ENCODE peak calls at places on chromosomes 2 and 18, in four cellular contexts. T is right lobe of liver, F is IMR-90, H is prostate gland. S is an unnamed sample.

GRCh38 chr18:62959481-62959880 is 244.1 kb downstream of the PHLPP1 start:
- DNase-seq in F (peak), T (no peak), H (no peak), S (no peak)

GRCh38 chr2:108612153-108612513 is 77.9 kb downstream of the LIMS1 start:
- DNase-seq in T (no peak), H (no peak), F (peak), S (no peak)

GRCh38 chr2:46942143-46942526 is 26.5 kb upstream of the MCFD2 start:
- DNase-seq in T (peak), F (no peak), H (peak), S (peak)

GRCh38 chr18:31587538-31587937 is 4.1 kb upstream of the TTR start:
- DNase-seq in F (peak), H (no peak), T (no peak), S (no peak)

GRCh38 chr18:48878471-48878870 is 72.3 kb downstream of the SMAD7 start:
- DNase-seq in F (no peak), H (no peak), T (no peak), S (no peak)

GRCh38 chr2:96146881-96147592 is 1.8 kb upstream of the DUSP2 start:
- DNase-seq in H (no peak), F (no peak), T (peak), S (no peak)

GRCh38 chr2:7927694-7928093 is 754.2 kb upstream of the ID2 start:
- DNase-seq in H (no peak), T (no peak), F (no peak), S (no peak)

GRCh38 chr2:648476-649424 is 28.5 kb downstream of the TMEM18 start:
- DNase-seq in H (no peak), T (no peak), F (no peak), S (no peak)

GRCh38 chr18:25345432-25345831 is 6.5 kb downstream of the ZNF521 start:
- DNase-seq in T (no peak), F (peak), H (no peak), S (no peak)

GRCh38 chr2:96205238-96205637 is 3.4 kb downstream of the STARD7 start:
- DNase-seq in H (no peak), T (no peak), F (no peak), S (no peak)

GRCh38 chr2:60116167-60116870 is 437.1 kb downstream of the BCL11A start:
- DNase-seq in T (no peak), F (no peak), H (no peak), S (no peak)

GRCh38 chr2:151976945-151977353 is 121.9 kb downstream of the CACNB4 start:
- DNase-seq in H (no peak), T (no peak), F (no peak), S (no peak)

GRCh38 chr2:207275779-207276178 is 110.0 kb upstream of the KLF7 start:
- DNase-seq in T (no peak), F (no peak), H (no peak), S (no peak)

GRCh38 chr2:241857041-241857541 is 1.6 kb downstream of the PDCD1 start:
- DNase-seq in T (no peak), H (no peak), F (no peak), S (no peak)

GRCh38 chr2:96800762-96801463 is 15.2 kb upstream of the CNNM3 start:
- DNase-seq in H (peak), T (peak), F (peak), S (peak)

GRCh38 chr2:142223309-142223708 is 92.5 kb upstream of the LRP1B start:
- DNase-seq in H (no peak), T (no peak), F (no peak), S (no peak)

GRCh38 chr2:32277363-32277673 is 386 bp upstream of the YIPF4 start:
- DNase-seq in H (no peak), T (no peak), F (no peak), S (no peak)

GRCh38 chr2:234628953-234629352 is 132.1 kb upstream of the ARL4C start:
- DNase-seq in F (peak), H (no peak), T (no peak), S (no peak)

GRCh38 chr2:221420245-221420644 is 151.9 kb downstream of the EPHA4 start:
- DNase-seq in H (no peak), T (no peak), F (no peak), S (no peak)

GRCh38 chr2:190626656-190627055 is 22.2 kb upstream of the NAB1 start:
- DNase-seq in F (no peak), T (no peak), H (no peak), S (no peak)

GRCh38 chr2:16725549-16725948 is 59.9 kb upstream of the CYRIA start:
- DNase-seq in H (no peak), F (peak), T (no peak), S (no peak)

GRCh38 chr2:168848220-168848619 is 42.0 kb downstream of the SPC25 start:
- DNase-seq in F (no peak), H (no peak), T (no peak), S (no peak)

GRCh38 chr18:9742588-9743131 is 34.6 kb downstream of the RAB31 start:
- DNase-seq in H (no peak), T (no peak), F (peak), S (no peak)

GRCh38 chr18:26538524-26538923 is 9.8 kb downstream of the KCTD1 start:
- DNase-seq in H (no peak), F (no peak), T (no peak), S (no peak)

GRCh38 chr2:59884166-59884565 is 669.3 kb downstream of the BCL11A start:
- DNase-seq in F (no peak), T (no peak), H (no peak), S (no peak)

GRCh38 chr2:152407204-152407721 is 72.3 kb downstream of the FMNL2 start:
- DNase-seq in T (peak), F (peak), H (peak), S (no peak)

GRCh38 chr2:203682688-203683130 is 23.7 kb upstream of the CD28 start:
- DNase-seq in T (no peak), H (no peak), F (peak), S (no peak)

GRCh38 chr18:5309888-5310470 is 14.5 kb upstream of the ZBTB14 start:
- DNase-seq in T (no peak), H (no peak), F (no peak), S (no peak)

GRCh38 chr2:162344617-162344950 is 652 bp downstream of the GCA start:
- DNase-seq in H (no peak), T (no peak), F (no peak), S (no peak)

GRCh38 chr2:162342841-162343240 is 1.1 kb upstream of the GCA start:
- DNase-seq in H (no peak), T (no peak), F (no peak), S (no peak)

GRCh38 chr2:162343492-162343823 is 474 bp upstream of the GCA start:
- DNase-seq in T (no peak), H (no peak), F (no peak), S (no peak)

GRCh38 chr2:162340822-162341221 is 3.1 kb upstream of the GCA start:
- DNase-seq in H (no peak), F (no peak), T (no peak), S (no peak)

DNA sequence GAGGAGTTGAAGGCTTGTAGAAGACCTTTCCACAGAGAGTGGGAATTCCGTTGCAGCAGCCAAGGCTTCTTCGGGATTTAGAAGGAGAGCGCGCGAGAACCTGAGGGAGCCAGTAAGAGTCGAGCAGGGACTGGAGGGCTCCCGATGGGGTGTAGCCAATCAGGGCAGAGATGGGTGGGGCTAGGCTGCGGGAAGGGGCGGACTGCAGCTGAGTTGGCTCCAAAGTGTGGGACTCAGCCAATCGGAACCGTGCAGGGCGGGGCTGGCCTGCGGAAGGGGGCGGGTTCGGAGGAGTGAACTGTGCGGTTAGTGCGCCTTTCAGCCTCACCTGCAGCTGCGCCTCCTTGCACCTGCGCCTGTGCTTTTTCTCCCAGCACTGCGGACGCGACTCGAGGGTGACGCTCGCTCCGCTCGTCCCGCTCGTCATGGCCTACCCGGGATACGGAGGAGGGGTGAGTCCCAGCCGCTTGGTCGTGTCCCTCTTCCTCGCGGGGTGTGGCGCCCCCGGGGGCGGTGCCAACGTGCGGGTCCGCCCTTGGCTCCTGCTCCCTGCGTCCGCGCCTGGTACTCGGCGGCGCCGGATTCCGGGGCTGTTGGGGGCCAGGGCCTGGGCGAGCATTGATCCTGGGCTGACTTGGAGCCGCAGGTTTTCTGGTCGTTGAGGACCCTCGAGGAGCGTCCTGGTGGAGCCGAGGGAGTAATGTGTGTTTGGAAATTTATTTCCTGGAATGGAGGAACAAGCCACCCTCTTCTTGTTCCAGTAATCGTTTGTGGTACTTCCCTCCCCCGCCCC is at the start of gene GCA:
- DNase-seq in F (peak), H (peak), T (peak), S (peak)
- TF ChIP-seq POLR2A in F (no peak), H (peak), T (peak), S (peak)

GRCh38 chr18:211582-211981 is 53.2 kb downstream of the USP14 start:
- DNase-seq in T (no peak), H (no peak), F (no peak), S (no peak)
- TF ChIP-seq POLR2A in T (no peak), H (no peak), F (no peak), S (no peak)

GRCh38 chr2:200851398-200852248 is 12.8 kb downstream of the CLK1 start:
- DNase-seq in T (no peak), F (no peak), H (no peak), S (no peak)

GRCh38 chr2:200847939-200848338 is 16.5 kb downstream of the CLK1 start:
- DNase-seq in H (no peak), T (no peak), F (no peak), S (no peak)

GRCh38 chr2:200852605-200853004 is 11.9 kb downstream of the CLK1 start:
- DNase-seq in H (no peak), F (no peak), T (no peak), S (no peak)

GRCh38 chr2:200847268-200847667 is 17.2 kb downstream of the CLK1 start:
- DNase-seq in H (no peak), T (no peak), F (no peak), S (no peak)

GRCh38 chr2:200850512-200851256 is 13.8 kb downstream of the CLK1 start:
- DNase-seq in F (no peak), H (no peak), T (no peak), S (no peak)
- TF ChIP-seq POLR2A in F (no peak), H (no peak), T (no peak), S (no peak)

DNA sequence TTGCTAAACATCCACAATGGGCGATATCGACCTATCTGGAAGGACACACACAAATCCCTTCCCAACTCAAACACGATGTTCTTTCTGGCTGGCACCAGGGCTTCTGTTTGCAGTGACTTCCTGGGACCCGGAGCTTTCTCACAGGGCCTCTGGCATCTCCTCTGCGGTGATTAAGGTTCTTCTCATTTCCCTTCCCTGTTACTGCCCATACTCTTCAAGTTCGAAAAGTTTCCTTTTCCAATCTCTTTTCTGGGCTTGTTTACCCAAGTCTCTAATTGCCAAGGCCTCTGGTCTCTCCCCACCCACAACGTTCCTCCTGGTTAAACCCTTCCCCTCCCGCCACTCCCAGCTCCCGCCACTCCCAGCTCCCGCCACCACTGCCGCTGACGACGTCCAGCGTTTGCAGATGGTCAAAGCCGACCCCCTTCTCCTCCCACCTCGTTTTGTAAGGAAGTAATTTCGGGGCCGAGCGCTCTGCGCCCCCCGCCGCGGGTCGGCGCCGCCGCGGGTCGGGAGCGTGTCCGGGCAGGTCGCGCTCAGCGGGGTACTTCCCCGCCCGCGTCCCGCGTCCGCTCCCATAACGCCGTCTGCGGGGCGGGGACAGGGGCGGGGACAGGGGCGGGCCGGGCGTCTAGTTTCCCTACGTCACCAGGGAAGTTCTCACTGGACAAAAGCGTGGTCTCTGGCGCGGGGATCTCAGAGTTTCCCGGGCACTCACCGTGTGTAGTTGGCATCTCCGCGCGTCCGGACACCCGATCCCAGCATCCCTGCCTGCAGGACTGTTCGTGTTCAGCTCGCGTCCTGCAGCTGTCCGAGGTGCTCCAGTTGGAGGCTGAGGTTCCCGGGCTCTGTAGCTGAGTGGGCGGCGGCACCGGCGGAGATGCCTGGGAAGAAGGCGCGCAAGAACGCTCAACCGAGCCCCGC is at the start of gene PMAIP1:
- DNase-seq in H (peak), F (peak), T (peak), S (peak)
- TF ChIP-seq POLR2A in H (peak), F (peak), T (peak), S (peak)

GRCh38 chr18:23894661-23895175 is 119.8 kb upstream of the TTC39C start:
- DNase-seq in H (no peak), T (no peak), F (no peak), S (no peak)
- TF ChIP-seq POLR2A in H (no peak), T (no peak), F (no peak), S (no peak)

DNA sequence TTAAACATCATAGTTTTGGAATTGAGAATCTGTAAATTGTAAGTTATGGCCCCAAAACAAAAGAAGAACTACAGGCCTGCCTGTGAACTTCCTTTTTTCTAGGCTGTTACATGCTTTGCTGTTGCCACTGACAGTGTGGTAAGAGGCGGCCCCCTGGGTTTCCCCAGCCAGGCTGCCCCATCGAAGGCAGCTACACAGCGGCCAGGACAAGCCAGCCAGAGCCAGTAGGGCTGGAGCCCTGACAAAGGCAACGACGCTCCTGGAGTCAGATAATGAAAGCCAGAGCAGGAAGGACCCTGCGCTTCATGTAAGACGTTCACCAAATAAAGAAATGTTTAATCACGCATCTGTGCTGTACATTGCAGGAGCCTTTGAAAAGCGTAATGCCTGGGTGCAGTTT is 55.0 kb downstream of the ANKRD44 start:
- DNase-seq in T (peak), H (peak), F (peak), S (no peak)
- TF ChIP-seq POLR2A in T (no peak), H (no peak), F (no peak), S (no peak)

GRCh38 chr2:127384529-127384928 is 3.2 kb downstream of the MAP3K2 start:
- DNase-seq in H (no peak), T (no peak), F (no peak), S (no peak)

GRCh38 chr2:127388423-127389164 is 819 bp upstream of the MAP3K2 start:
- DNase-seq in T (no peak), F (peak), H (no peak), S (no peak)

GRCh38 chr2:127387655-127388422 is at the start of gene MAP3K2:
- DNase-seq in F (peak), T (peak), H (peak), S (peak)

GRCh38 chr2:127386246-127386645 is 1.5 kb downstream of the MAP3K2 start:
- DNase-seq in T (no peak), F (no peak), H (no peak), S (no peak)

DNA sequence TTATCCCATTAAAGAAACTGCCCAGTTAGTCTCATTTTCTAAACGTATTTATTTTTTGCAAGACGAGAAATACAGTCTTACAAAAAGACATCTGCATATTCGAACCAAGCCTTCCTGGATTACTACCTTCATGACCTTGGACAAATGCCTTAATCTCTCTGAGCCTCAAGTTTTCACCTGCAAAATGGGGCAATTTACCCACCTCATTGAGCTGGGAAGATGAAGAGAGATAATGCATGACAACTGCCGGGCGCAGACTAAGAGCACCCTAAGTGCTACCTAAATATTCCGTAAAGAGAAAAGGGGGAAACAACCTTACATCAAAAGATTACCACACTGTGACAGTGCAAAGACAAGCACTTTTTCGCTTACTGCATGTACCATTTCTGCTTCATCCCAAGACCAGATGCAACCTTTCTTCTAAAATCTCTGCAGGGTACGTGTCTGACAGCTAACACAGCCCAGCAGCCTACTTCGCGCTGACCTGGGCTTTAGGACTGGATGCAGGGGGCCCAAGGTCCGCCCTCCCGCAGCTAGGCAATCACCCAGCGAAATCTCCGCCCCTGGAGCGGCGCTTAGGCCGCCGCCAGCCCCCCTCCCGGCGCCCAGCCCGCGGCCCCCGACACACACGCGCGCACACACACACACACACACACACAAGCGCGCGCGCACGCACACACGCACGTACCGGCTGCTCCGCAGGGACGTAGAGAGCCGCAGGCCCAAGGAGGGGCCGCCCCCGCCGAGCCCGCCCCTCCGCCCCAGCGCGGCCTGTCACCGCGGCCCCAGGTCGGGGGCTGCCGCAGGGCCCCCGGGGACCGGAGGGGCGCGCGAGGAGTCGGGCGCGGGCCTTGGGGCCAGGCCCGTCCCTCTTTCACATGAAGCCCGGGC is 766 bp downstream of the MAP3K2 start:
- DNase-seq in H (peak), T (peak), F (peak), S (peak)
- TF ChIP-seq POLR2A in H (no peak), T (no peak), F (no peak), S (peak)